ENCODE peak calls at places on chromosome 1, in ten cellular contexts. L is iris pigment epithelial cell; O is suprapubic skin; E is iPS-NIHi11; T is GM18507; B is kidney epithelial cell; Q is lung; G is GM12892; N is HT1080; F is stimulated activated CD4-positive, alpha-beta T cell treated with anti-CD3 and anti-CD28 coated beads, Interleukin-2, amount 100 ng/mL, for 48 hours. R is an unnamed sample.

GRCh38 chr1:65992160-65993046 is 199.7 kb downstream of the PDE4B start:
- DNase-seq in O (no peak), E (no peak), Q (no peak), F (no peak), L (no peak), G (no peak), N (no peak), T (no peak), B (no peak), R (no peak)

GRCh38 chr1:3195966-3196515 is 127.0 kb downstream of the PRDM16 start:
- DNase-seq in F (no peak), B (no peak), O (no peak), E (no peak), G (no peak), T (no peak), L (no peak), Q (no peak), N (no peak), R (no peak)

GRCh38 chr1:63691672-63692425 is 82.0 kb upstream of the ROR1 start:
- DNase-seq in O (no peak), Q (peak), L (peak), N (peak), G (no peak), E (peak), B (peak), F (peak), T (no peak), R (peak)

GRCh38 chr1:227072991-227073390 is 132.9 kb downstream of the COQ8A start:
- DNase-seq in T (no peak), E (no peak), L (peak), O (no peak), G (no peak), B (no peak), N (peak), F (no peak), Q (no peak), R (no peak)

GRCh38 chr1:186899577-186899976 is 70.8 kb downstream of the PLA2G4A start:
- DNase-seq in L (no peak), T (no peak), G (peak), F (no peak), O (no peak), N (no peak), E (no peak), B (no peak), Q (no peak), R (no peak)

GRCh38 chr1:157971723-157972122 is 21.7 kb upstream of the KIRREL1 start:
- DNase-seq in E (no peak), O (no peak), N (no peak), F (no peak), B (no peak), Q (no peak), G (no peak), T (no peak), L (no peak), R (no peak)

GRCh38 chr1:214637722-214638473 is 34.9 kb downstream of the CENPF start:
- DNase-seq in Q (no peak), L (peak), T (no peak), N (peak), G (no peak), E (peak), F (peak), B (no peak), O (no peak), R (no peak)

GRCh38 chr1:224528900-224529299 is 87.2 kb upstream of the CNIH3 start:
- DNase-seq in L (peak), E (no peak), F (no peak), G (no peak), N (peak), T (no peak), B (peak), O (no peak), Q (no peak), R (peak)

GRCh38 chr1:112296908-112297307 is 99.1 kb upstream of the CTTNBP2NL start:
- DNase-seq in F (no peak), B (no peak), L (no peak), O (no peak), N (peak), Q (peak), E (no peak), G (no peak), T (no peak), R (no peak)